ENCODE peak calls at places on chromosomes 5 and 9, in seven cellular contexts. C, K, O, V, Q, X and U are unnamed samples.

GRCh38 chr5:16410338-16410737 is 55.3 kb downstream of the ZNF622 start:
- DNase-seq in O (no peak), K (no peak), X (no peak), V (no peak), C (no peak), Q (no peak), U (no peak)

GRCh38 chr9:127161081-127161621 is 38.7 kb upstream of the ANGPTL2 start:
- DNase-seq in Q (no peak), K (no peak), C (no peak), X (no peak), O (no peak), V (no peak), U (no peak)

GRCh38 chr5:151184316-151185042 is 26.9 kb upstream of the ANXA6 start:
- DNase-seq in X (no peak), C (no peak), Q (no peak), O (no peak), V (no peak), K (no peak), U (peak)

GRCh38 chr9:101582593-101582992 is 12.2 kb downstream of the PPP3R2 start:
- DNase-seq in Q (peak), X (no peak), K (no peak), V (peak), C (no peak), O (no peak), U (peak)

GRCh38 chr9:136187683-136188586 is 17.0 kb downstream of the LHX3 start:
- DNase-seq in Q (no peak), X (no peak), O (no peak), K (peak), C (no peak), V (no peak), U (no peak)

GRCh38 chr9:69919461-69920061 is 98.9 kb downstream of the CFAP95 start:
- DNase-seq in V (peak), C (peak), K (peak), X (no peak), Q (peak), O (peak), U (peak)

GRCh38 chr9:106958955-106959657 is 96.1 kb downstream of the ZNF462 start:
- DNase-seq in Q (peak), K (no peak), V (no peak), O (no peak), C (no peak), X (no peak), U (peak)

GRCh38 chr5:126969548-126969947 is 60.8 kb downstream of the MARCHF3 start:
- DNase-seq in Q (no peak), X (no peak), V (no peak), K (no peak), O (no peak), C (no peak), U (no peak)

GRCh38 chr5:126801992-126802294 is 25.0 kb downstream of the LMNB1 start:
- DNase-seq in V (no peak), K (no peak), O (peak), Q (peak), C (no peak), X (no peak), U (peak)

GRCh38 chr5:81609810-81610375 is 141.0 kb downstream of the SSBP2 start:
- DNase-seq in O (no peak), X (no peak), Q (no peak), K (no peak), V (no peak), C (no peak), U (no peak)

GRCh38 chr9:4117835-4118610 is 181.8 kb downstream of the GLIS3 start:
- DNase-seq in C (no peak), K (peak), X (no peak), O (peak), V (no peak), Q (no peak), U (no peak)

GRCh38 chr5:38556115-38556598 is 289 bp downstream of the LIFR start:
- DNase-seq in K (no peak), V (no peak), X (no peak), C (no peak), O (no peak), Q (no peak), U (no peak)

GRCh38 chr9:3238241-3238640 is 287.6 kb downstream of the RFX3 start:
- DNase-seq in Q (peak), V (peak), X (no peak), C (no peak), K (no peak), O (no peak), U (no peak)

GRCh38 chr9:78856144-78856543 is 559.2 kb downstream of the PSAT1 start:
- DNase-seq in O (peak), X (no peak), Q (peak), V (no peak), C (no peak), K (no peak), U (peak)

GRCh38 chr5:82799346-82800077 is 277.7 kb downstream of the TMEM167A start:
- DNase-seq in V (no peak), O (no peak), Q (no peak), K (no peak), C (no peak), X (no peak), U (no peak)

GRCh38 chr5:73218552-73219171 is 45.7 kb downstream of the TMEM174 start:
- DNase-seq in O (no peak), V (peak), C (peak), X (no peak), K (no peak), Q (peak), U (peak)

GRCh38 chr9:6996061-6996854 is 238.5 kb downstream of the KDM4C start:
- DNase-seq in K (no peak), V (no peak), X (no peak), O (no peak), Q (no peak), C (no peak), U (no peak)

GRCh38 chr5:58073246-58073645 is 386.6 kb downstream of the PLK2 start:
- DNase-seq in V (no peak), X (no peak), C (no peak), Q (no peak), K (no peak), O (no peak), U (no peak)

GRCh38 chr9:127388856-127389238 is 8.1 kb upstream of the SLC2A8 start:
- DNase-seq in O (no peak), V (no peak), K (no peak), Q (peak), X (no peak), C (no peak), U (no peak)

GRCh38 chr9:117768740-117769400 is 64.7 kb downstream of the TLR4 start:
- DNase-seq in O (no peak), K (no peak), C (no peak), V (no peak), Q (no peak), X (no peak), U (no peak)

GRCh38 chr9:117771162-117771561 is 67.0 kb downstream of the TLR4 start:
- DNase-seq in V (no peak), X (no peak), K (no peak), C (no peak), O (no peak), Q (no peak), U (no peak)

GRCh38 chr9:117775576-117775975 is 71.4 kb downstream of the TLR4 start:
- DNase-seq in X (no peak), Q (no peak), K (no peak), O (no peak), V (no peak), C (no peak), U (no peak)

GRCh38 chr9:117777823-117778222 is 73.6 kb downstream of the TLR4 start:
- DNase-seq in O (no peak), K (no peak), X (no peak), V (no peak), C (no peak), Q (no peak), U (no peak)

GRCh38 chr9:117772960-117773359 is 68.8 kb downstream of the TLR4 start:
- DNase-seq in V (no peak), X (no peak), O (no peak), C (no peak), K (peak), Q (peak), U (peak)
- TF ChIP-seq CTCF in V (no peak), X (no peak), O (no peak), C (no peak), K (no peak), Q (no peak), U (no peak)

GRCh38 chr5:132436936-132437335 is 53.6 kb downstream of the IRF1 start:
- DNase-seq in Q (no peak), C (no peak), K (no peak), X (no peak), O (no peak), V (no peak), U (no peak)
- H3K4me3 ChIP-seq in Q (no peak), C (no peak), K (no peak), X (no peak), O (no peak), V (no peak), U (no peak)

DNA sequence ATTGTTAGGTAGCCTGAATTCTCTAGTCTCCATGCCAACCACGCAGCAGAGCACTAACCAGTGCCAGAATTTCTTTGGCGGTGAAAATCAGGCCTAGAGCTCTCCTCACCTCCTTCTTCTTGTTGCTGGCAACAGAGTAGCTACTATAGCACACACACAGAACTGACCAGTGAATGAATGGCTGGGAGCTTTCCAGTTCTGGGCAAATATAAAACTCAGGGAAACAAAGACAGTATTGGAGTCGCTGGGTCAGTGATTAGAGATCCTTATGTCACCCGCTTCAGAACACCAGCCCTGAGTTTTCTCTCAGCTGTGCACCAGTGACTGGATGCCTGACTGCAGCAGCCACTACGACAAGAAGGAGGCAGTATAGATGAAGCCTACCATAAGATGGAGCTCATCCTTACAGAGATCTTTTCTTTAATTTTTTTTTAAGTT is 26.9 kb upstream of the FEM1C start:
- DNase-seq in K (no peak), O (no peak), X (no peak), Q (peak), C (no peak), V (no peak), U (peak)
- TF ChIP-seq CTCF in K (no peak), O (no peak), X (no peak), Q (no peak), C (peak), V (no peak), U (no peak)

DNA sequence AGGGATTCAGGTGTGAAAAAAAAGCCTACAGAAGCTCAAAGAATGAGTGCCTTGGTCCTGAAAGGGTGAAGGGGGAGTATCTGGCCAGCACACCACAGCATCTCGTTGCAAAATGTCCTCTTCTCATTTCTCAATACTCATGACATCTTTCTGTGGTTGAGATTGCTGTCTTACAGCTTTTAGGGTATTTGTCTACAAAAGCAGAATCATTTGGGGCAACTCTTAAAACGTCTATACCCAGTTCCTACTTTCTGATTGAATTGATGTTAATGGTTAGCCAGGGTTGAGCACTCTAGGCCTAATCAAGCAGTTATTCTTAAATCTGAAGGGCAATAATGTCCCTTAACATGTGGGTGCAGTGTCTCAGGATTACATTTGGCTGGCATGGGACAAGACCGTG is 21.2 kb upstream of the PCSK5 start:
- DNase-seq in X (no peak), K (no peak), V (no peak), O (no peak), Q (no peak), C (no peak), U (peak)
- H3K4me3 ChIP-seq in X (no peak), K (no peak), V (no peak), O (no peak), Q (no peak), C (no peak), U (no peak)

GRCh38 chr5:10161778-10162177 is 87.9 kb downstream of the ATPSCKMT start:
- DNase-seq in C (no peak), V (no peak), K (no peak), X (no peak), O (no peak), Q (no peak), U (no peak)

GRCh38 chr5:10158886-10159285 is 90.8 kb downstream of the ATPSCKMT start:
- DNase-seq in O (no peak), K (no peak), C (no peak), X (no peak), V (no peak), Q (no peak), U (no peak)

GRCh38 chr5:10157085-10157669 is 92.5 kb downstream of the ATPSCKMT start:
- DNase-seq in K (no peak), Q (no peak), V (no peak), O (no peak), X (no peak), C (no peak), U (no peak)

GRCh38 chr5:10166392-10166791 is 83.3 kb downstream of the ATPSCKMT start:
- DNase-seq in V (no peak), K (no peak), C (no peak), X (no peak), O (no peak), Q (no peak), U (no peak)

DNA sequence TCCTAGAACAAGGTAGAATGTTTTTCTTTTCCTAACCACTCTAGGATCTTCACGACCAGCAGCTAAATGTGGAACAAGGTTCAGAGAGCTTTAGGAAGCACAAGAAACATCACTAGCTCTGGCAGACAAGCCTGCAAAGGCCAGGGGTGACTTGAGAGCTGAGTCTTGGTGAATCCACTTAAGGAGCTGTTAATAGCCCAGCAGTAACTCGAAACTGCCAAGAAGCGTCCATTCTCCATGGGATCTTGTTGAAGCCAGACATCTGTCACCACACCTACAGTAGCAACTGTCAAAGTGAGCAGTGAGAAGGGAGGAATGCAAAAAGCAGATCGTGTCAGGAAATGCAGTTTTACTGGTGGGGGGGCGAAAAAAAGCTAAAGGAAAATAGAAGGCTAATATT is 87.2 kb downstream of the ATPSCKMT start:
- DNase-seq in X (no peak), O (no peak), K (no peak), Q (no peak), C (no peak), V (no peak), U (no peak)
- TF ChIP-seq CTCF in X (no peak), O (no peak), K (no peak), Q (no peak), C (no peak), V (no peak), U (no peak)

GRCh38 chr5:119357309-119357708 is 1.5 kb downstream of the TNFAIP8 start:
- DNase-seq in X (no peak), V (no peak), Q (no peak), C (no peak), O (no peak), K (no peak), U (no peak)
- H3K4me3 ChIP-seq in X (peak), V (peak), Q (peak), C (no peak), O (no peak), K (no peak), U (no peak)

DNA sequence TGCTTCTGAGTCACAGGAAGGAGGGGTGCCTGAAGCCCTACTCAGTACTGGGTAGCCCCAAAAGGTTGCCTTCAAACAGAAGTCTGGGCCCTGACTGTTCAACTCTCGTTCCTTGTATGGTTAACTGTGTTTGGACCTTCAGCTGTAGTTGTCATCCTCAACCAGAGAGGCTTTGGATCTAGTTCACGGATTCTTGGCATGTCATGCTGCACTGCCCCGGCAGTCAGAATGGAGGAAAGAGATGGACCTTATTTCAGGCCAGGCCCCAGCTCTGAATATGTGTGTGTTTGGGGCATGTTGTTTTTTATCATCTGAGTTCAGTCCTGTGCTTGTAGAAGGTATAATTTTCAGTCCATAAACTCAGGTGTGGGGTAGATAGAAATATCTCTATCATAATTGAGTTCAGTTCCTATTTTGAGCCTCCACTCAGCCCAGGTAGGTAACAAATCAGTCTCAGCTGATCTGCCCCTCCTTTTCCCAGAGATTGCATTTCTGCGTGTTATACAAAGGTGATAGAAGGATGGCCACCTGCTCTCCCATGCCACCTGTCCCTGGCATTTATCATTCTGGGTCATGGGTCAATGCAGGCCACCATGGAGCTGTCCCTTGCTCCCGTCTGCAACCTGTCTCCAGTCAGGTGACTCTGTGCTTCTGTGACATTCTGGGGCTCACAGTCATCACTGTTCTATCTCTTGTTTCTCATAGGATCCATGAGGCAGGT is 127.5 kb upstream of the CPEB4 start:
- DNase-seq in Q (no peak), O (no peak), V (no peak), K (no peak), X (no peak), C (no peak), U (no peak)
- TF ChIP-seq CTCF in Q (no peak), O (no peak), V (no peak), K (no peak), X (no peak), C (no peak), U (no peak)

GRCh38 chr9:683509-684021 is 157.9 kb upstream of the DMRT1 start:
- DNase-seq in O (no peak), Q (no peak), V (no peak), K (no peak), X (no peak), C (no peak), U (no peak)
- H3K4me3 ChIP-seq in O (peak), Q (peak), V (peak), K (no peak), X (no peak), C (no peak), U (no peak)

GRCh38 chr9:123389070-123389469 is 33.1 kb downstream of the CRB2 start:
- DNase-seq in V (no peak), Q (no peak), O (no peak), K (no peak), C (no peak), X (no peak), U (no peak)

GRCh38 chr9:123391233-123391632 is 35.2 kb downstream of the CRB2 start:
- DNase-seq in V (no peak), K (no peak), C (no peak), X (no peak), O (no peak), Q (no peak), U (no peak)

GRCh38 chr9:123387686-123388085 is 31.7 kb downstream of the CRB2 start:
- DNase-seq in K (no peak), Q (no peak), O (no peak), C (no peak), X (no peak), V (no peak), U (no peak)

GRCh38 chr9:123390337-123391135 is 34.5 kb downstream of the CRB2 start:
- DNase-seq in K (no peak), V (no peak), C (no peak), O (no peak), Q (no peak), X (no peak), U (no peak)

GRCh38 chr9:123389698-123390097 is 33.7 kb downstream of the CRB2 start:
- DNase-seq in V (no peak), Q (no peak), O (no peak), C (no peak), K (no peak), X (no peak), U (no peak)
- TF ChIP-seq CTCF in V (no peak), Q (no peak), O (no peak), C (no peak), K (no peak), X (no peak), U (no peak)

DNA sequence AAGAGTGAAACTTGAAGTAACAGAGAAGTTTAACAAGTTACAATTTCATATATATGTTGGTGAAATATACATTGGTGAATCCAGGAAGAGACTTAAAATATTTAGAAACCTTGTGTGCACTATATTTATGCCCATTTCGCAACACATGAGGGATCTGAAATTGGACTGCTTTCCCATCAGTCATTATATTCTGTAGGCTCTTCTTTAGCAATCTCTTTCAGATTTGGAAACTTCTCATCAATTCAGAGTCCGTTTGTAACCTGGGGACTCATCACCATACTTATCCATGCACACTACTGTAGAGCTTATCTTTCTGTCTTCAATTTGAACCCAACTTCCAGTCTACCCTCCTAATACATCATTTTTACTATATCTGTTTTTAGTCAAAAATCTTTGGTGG is 2.2 kb downstream of the ITGA1 start:
- DNase-seq in Q (no peak), X (no peak), K (no peak), C (no peak), V (no peak), O (no peak), U (no peak)
- H3K4me3 ChIP-seq in Q (no peak), X (peak), K (peak), C (no peak), V (peak), O (peak), U (no peak)